ENCODE peak calls at places on chromosomes 5 and 9, in four cellular contexts. D, O, E and Y are unnamed samples.
A peak's percentile ranks its signal among the peaks of the same experiment; 100 is the strongest.

GRCh38 chr5:106085136-106085535 is 1585.6 kb downstream of the EFNA5 start:
- DNase-seq in O (no peak), E (no peak), D (no peak), Y (no peak)

GRCh38 chr5:54616031-54616430 is 98.5 kb downstream of the SNX18 start:
- DNase-seq in D (no peak), E (peak; percentile 21), O (no peak), Y (peak; percentile 78)

GRCh38 chr9:2161661-2162060 is 146.5 kb downstream of the SMARCA2 start:
- DNase-seq in O (no peak), D (no peak), E (no peak), Y (no peak)

GRCh38 chr5:88724201-88724600 is 158.8 kb downstream of the MEF2C start:
- DNase-seq in O (peak; percentile 37), D (no peak), E (no peak), Y (no peak)

GRCh38 chr9:124480621-124480981 is 26.6 kb downstream of the NR5A1 start:
- DNase-seq in E (no peak), D (peak; percentile 45), O (no peak), Y (no peak)

GRCh38 chr9:131673068-131673467 is 66.8 kb downstream of the RAPGEF1 start:
- DNase-seq in O (no peak), D (no peak), E (no peak), Y (no peak)

GRCh38 chr9:104774831-104775573 is 11.1 kb downstream of the NIPSNAP3B start:
- DNase-seq in E (no peak), O (no peak), D (no peak), Y (peak; percentile 75)

GRCh38 chr5:93421987-93422391 is 159.0 kb downstream of the NR2F1-AS1 start:
- DNase-seq in E (no peak), D (no peak), O (peak; percentile 22), Y (no peak)

DNA sequence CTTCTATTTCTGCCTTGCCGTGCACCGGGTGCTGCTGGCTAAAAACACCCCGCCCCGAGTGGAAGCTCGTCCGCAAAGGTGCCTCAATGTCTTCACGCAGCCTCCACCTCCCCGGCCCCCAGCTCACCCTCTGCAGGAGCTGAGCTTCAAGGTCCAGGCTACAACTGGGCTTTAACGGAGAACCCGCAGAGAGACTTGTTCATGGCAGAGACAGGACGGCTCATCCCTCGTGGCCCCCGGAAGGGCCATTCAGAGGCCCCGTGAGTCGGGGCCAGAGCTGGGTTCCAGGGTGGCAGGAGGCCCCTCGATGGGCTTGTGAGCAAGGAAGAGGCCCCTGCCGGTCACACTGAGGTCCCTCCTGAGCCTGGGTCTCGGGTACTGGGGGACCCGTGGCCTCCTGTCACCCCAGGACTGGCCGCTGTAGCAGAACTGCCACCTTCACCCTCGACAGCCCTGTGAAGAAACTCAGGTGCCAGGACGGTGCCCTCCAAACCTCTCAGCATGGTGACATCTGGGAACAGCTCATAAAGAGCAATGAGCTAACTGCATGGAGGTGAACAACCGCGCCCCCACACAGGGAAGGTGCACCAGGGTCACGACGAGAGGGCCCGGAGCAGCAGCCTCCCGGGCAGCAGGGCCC is 58.0 kb upstream of the UBAC1 start:
- DNase-seq in O (no peak), E (peak; percentile 10), D (no peak), Y (peak; percentile 18)
- TF ChIP-seq CTCF in O (no peak), E (no peak), D (no peak), Y (no peak)

GRCh38 chr9:121700831-121701419 is 49.5 kb downstream of the DAB2IP start:
- DNase-seq in E (peak; percentile 66), O (no peak), D (no peak), Y (no peak)

GRCh38 chr9:121701736-121702261 is 50.4 kb downstream of the DAB2IP start:
- DNase-seq in E (no peak), D (no peak), O (no peak), Y (no peak)

GRCh38 chr9:121704281-121704680 is 52.8 kb downstream of the DAB2IP start:
- DNase-seq in O (peak; percentile 67), E (no peak), D (no peak), Y (no peak)

GRCh38 chr9:121700165-121700830 is 48.9 kb downstream of the DAB2IP start:
- DNase-seq in E (peak; percentile 72), O (peak; percentile 96), D (peak; percentile 31), Y (no peak)

GRCh38 chr9:121703014-121703734 is 51.7 kb downstream of the DAB2IP start:
- DNase-seq in E (no peak), O (no peak), D (no peak), Y (no peak)
- TF ChIP-seq CTCF in E (peak; percentile 10), O (peak; percentile 37), D (peak; percentile 32), Y (no peak)

GRCh38 chr5:5886353-5886752 is 463.9 kb downstream of the ICE1 start:
- DNase-seq in D (no peak), E (no peak), O (no peak), Y (no peak)

GRCh38 chr5:5885782-5886181 is 463.3 kb downstream of the ICE1 start:
- DNase-seq in O (no peak), E (no peak), D (no peak), Y (no peak)

GRCh38 chr5:5887818-5888217 is 465.3 kb downstream of the ICE1 start:
- DNase-seq in E (no peak), D (no peak), O (no peak), Y (no peak)

GRCh38 chr5:5884593-5884992 is 462.1 kb downstream of the ICE1 start:
- DNase-seq in O (no peak), D (no peak), E (no peak), Y (no peak)

DNA sequence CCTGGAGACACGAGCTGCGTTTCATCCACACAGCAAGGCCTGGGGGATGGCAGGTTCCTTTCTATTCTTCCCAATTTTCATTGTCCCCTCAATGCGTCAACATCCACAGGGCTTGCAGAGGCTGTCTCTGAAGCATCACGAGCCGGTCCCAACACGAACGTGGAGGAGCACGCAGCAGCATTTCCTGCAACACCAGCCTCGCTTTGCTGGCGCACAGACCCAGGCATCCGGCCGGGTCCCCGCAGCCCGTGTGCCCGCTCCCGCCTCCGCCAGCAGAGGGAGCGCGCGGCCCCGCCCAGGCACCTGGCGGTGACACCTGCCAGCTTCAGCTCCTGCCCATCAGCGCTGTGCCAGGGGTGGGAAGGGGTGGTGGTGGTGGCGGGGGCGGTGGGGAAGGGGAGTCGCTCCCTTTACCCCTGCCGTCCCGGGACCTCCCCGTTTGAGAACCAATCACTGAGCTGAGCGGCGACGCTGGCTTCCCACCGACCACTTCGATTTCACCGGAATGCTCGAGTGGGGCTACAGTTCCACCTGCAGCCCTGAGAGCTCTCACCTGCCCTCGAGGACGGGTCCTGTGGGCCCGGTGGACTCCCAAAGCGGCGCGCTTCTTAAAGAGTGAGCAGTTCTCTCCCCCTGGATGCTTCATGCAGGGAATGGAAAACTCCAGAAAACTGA is 464.5 kb downstream of the ICE1 start:
- DNase-seq in D (peak; percentile 14), E (no peak), O (no peak), Y (no peak)
- TF ChIP-seq CTCF in D (peak; percentile 73), E (peak; percentile 64), O (peak; percentile 48), Y (peak; percentile 11)

DNA sequence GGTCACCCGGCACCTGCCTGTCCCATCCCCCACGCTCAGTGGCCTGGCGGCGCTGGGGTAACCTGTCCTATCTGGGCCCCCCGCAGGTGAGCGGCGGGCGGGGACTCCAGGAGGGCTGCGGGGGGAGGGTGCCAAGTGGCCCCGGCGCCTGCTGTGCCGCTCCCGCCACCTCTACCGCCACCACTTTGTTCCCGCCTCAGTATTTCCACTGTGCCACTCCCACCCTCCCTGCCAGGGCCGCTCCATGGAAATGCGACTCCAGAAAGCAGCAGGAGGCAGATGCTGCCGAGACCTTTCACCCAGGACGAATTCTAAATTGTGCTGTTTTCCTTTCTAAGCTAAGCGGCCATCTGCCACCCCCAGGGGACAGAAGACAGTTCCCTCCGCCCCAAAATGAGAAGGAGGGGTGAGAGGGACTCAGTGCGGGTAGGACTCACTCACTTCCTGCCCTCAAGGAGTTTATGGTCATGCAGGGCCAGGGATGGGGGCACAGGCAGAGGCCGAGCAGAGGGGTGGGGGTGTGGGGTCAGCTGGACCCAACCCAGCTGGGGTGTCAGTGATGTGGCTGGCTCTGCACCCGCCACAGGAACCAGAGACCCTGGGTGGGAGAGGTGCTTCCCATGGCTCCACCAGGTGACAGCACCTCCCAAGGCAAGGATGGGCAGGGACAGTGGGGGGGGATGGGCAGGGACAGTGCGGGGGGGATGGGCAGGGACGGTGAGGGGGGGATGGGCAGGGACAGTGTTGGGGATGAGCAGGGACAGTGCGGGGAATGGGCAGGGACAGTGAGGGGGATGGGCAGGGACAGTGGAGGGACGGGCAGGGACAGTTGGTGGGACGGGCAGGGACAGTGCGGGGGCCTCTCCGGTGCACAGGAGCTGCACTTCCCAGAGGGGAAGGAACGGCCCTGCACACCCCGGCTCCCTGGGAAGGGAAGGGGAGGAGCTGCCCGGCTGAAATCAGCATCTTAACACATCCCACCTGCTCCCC is 17.8 kb downstream of the NOTCH1 start:
- DNase-seq in O (no peak), E (no peak), D (no peak), Y (no peak)
- TF ChIP-seq CTCF in O (no peak), E (no peak), D (no peak), Y (no peak)

DNA sequence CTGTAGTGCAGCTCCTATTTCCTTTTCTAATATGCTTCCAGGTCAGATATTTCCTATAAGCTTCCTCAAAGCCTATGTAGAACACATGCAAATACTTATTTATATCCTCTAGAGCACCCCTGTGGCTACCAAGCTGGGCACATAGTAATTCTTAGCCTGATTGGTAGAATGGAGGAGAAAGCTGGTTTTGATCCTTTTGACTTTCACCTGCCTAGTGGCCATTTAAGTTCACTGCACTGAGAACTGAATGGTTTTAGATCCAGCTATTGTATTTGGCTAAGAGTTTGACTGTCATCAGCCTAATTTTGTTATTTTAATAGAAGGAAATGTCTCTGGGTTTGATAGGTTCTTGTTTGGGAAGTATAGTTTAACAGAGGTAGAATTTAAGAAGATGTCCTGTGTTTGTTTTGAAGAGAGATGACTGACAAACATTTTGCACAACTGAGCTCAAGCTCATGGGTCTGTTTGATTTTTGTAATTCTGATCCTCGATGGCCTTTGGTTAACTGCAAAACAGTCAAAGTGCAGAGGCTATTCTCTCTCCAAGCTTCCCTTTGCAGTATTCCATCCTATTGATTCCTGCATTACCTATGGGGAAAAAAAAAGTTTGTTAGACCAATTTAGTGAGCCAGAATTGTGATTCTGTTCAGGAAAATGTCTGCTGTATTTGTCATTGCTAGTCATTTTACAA is 85.4 kb downstream of the KCNN2 start:
- DNase-seq in O (peak; percentile 7), D (no peak), E (no peak), Y (no peak)
- TF ChIP-seq CTCF in O (peak; percentile 39), D (peak; percentile 56), E (peak; percentile 28), Y (peak; percentile 6)

DNA sequence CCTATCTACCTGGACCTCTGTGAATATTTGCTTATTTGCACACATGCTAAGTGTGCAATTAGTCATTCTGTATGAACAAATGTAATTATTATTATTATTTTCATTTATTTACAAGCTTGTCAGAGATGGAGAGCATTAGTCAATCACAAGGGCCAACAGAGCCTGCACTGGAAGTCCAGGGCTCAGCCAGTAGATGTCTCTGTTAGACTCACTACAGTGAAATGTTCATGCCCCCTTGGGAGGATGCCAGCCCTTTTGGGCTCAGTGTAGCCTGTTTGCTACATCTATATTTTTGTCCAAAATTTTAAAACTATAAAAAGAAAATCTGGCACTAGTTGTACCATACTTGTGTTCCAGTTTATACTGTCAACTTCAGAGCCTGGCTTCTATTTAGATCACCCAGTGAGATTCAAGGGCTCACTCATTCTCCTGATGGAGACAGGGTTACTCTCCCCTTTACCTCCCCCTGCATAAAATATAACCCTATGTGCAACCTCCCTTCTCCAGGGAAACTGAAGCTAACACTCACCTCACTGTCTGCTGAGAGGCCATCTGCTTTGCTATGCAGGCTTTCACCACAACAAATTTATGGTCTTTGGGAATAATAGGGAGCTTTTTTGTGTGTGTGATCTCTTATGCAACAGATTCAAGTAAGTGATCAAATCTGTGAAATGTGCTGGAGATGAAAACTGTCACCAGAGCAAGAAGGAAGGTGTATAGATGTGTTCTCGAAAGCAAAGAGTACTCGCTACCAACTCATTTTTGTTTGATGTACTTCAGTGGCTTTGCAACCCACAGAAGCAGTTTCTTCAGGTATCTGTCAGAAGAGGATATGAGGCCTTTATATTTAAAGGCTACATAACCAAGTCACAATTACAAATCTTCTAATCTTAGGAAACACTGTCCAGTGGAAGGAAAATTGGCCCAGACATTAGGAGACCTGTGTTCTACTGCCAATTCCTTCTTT is 99.9 kb upstream of the TLE4 start:
- DNase-seq in D (no peak), E (peak; percentile 23), O (peak; percentile 34), Y (no peak)
- TF ChIP-seq CTCF in D (no peak), E (peak; percentile 50), O (peak; percentile 64), Y (no peak)